ENCODE peak calls at places on chromosomes 1 and 21, in six cellular contexts. F is tibial nerve, E is stomach, L is IMR-90, N is esophagus squamous epithelium, U is A549. V is an unnamed sample.

GRCh38 chr1:189597083-189597482 is 880.6 kb downstream of the BRINP3 start:
- DNase-seq in F (no peak), E (peak; percentile 66), L (no peak), N (no peak), U (no peak), V (no peak)

GRCh38 chr1:222140206-222140605 is 398.3 kb upstream of the DUSP10 start:
- DNase-seq in F (no peak), E (no peak), L (no peak), N (no peak), U (no peak), V (no peak)

GRCh38 chr1:156999596-157000320 is 45.8 kb downstream of the ARHGEF11 start:
- DNase-seq in F (no peak), E (no peak), L (no peak), N (no peak), U (no peak), V (no peak)

GRCh38 chr1:52139817-52140540 is 1.9 kb upstream of the ZFYVE9 start:
- DNase-seq in F (no peak), E (no peak), L (peak; percentile 88), N (no peak), U (no peak), V (no peak)

GRCh38 chr1:110196917-110197782 is 13.0 kb upstream of the KCNC4 start:
- DNase-seq in F (no peak), E (peak; percentile 37), L (peak; percentile 41), N (no peak), U (peak; percentile 77), V (peak; percentile 44)

GRCh38 chr1:156055649-156056048 is 1.1 kb downstream of the LAMTOR2 start:
- DNase-seq in F (no peak), E (no peak), L (no peak), N (no peak), U (no peak), V (no peak)

GRCh38 chr21:15976807-15977206 is 247.0 kb downstream of the USP25 start:
- DNase-seq in F (no peak), E (no peak), L (no peak), N (no peak), U (no peak), V (no peak)

GRCh38 chr1:26145960-26146294 is 13.0 kb upstream of the FAM110D start:
- DNase-seq in F (no peak), E (no peak), L (no peak), N (no peak), U (no peak), V (no peak)

GRCh38 chr1:234997201-234998173 is 131.2 kb downstream of the TOMM20 start:
- DNase-seq in F (peak; percentile 98), E (peak; percentile 95), L (peak; percentile 99), N (peak; percentile 31), U (peak; percentile 98), V (peak; percentile 94)

GRCh38 chr1:156632355-156632754 is 9.6 kb upstream of the BCAN start:
- DNase-seq in F (no peak), E (no peak), L (no peak), N (no peak), U (no peak), V (no peak)

GRCh38 chr1:8602471-8603219 is 214.8 kb downstream of the RERE start:
- DNase-seq in F (no peak), E (no peak), L (no peak), N (no peak), U (no peak), V (no peak)

GRCh38 chr1:157753611-157754010 is 23.3 kb downstream of the FCRL2 start:
- DNase-seq in F (no peak), E (no peak), L (no peak), N (no peak), U (no peak), V (no peak)

GRCh38 chr1:35637401-35637809 is 3.9 kb downstream of the PSMB2 start:
- DNase-seq in F (no peak), E (no peak), L (peak; percentile 62), N (no peak), U (no peak), V (no peak)
- H3K4me1 ChIP-seq in F (peaks cover 37% of the 10 kb centered on the region), E (peaks cover 26% of the 10 kb centered on the region), L (no peaks in the 10 kb centered on the region), N (no peaks in the 10 kb centered on the region), U (peaks cover 24% of the 10 kb centered on the region), V (peaks cover 16% of the 10 kb centered on the region)

GRCh38 chr1:178944729-178945128 is 73.9 kb upstream of the ANGPTL1 start:
- DNase-seq in F (no peak), E (no peak), L (no peak), N (no peak), U (no peak), V (no peak)
- TF ChIP-seq POLR2A in F (no peak), E (no peak), L (no peak), N (no peak), U (no peak), V (no peak)

GRCh38 chr1:93662481-93663190 is 19.0 kb downstream of the BCAR3 start:
- DNase-seq in F (no peak), E (no peak), L (peak; percentile 38), N (no peak), U (no peak), V (no peak)

GRCh38 chr1:93658188-93658587 is 23.4 kb downstream of the BCAR3 start:
- DNase-seq in F (no peak), E (no peak), L (peak; percentile 41), N (no peak), U (no peak), V (no peak)

GRCh38 chr1:93663191-93663614 is 18.4 kb downstream of the BCAR3 start:
- DNase-seq in F (no peak), E (no peak), L (no peak), N (no peak), U (no peak), V (no peak)

GRCh38 chr1:93661829-93662474 is 19.7 kb downstream of the BCAR3 start:
- DNase-seq in F (no peak), E (no peak), L (peak; percentile 89), N (no peak), U (peak; percentile 35), V (no peak)

DNA sequence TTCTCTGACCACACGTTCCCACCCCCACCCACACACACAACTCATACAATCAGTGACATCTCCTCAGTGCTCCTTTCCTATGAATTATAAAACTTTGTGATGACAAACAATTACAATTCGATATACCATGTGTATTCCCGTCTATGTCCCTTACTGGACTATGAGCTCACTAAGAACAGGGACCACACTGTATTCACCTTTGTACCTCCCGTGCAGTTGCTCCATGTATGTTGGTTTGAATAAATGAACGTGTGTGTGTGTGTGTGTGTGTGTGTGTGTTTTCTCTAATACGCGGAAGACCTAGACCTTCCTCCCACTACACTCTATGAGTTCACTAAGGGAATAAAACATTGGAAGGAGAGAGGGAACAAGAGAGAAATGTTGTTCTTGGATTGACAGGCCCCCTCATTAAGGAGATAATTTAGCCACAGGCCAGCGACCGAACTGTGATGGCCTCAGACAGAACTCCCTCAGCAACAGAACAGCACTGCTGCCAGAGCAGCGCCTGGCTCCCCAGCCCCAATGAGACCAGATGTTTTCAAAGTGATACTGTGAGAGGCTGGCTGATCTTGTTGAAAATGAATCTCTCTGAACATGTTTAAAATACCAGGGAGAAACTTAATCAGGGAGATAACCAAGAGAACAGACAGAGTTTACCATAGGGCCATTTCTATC is 21.7 kb downstream of the BCAR3 start:
- DNase-seq in F (peak; percentile 22), E (no peak), L (peak; percentile 61), N (no peak), U (no peak), V (peak; percentile 70)
- H3K4me1 ChIP-seq in F (peaks cover 8% of the 10 kb centered on the region), E (no peaks in the 10 kb centered on the region), L (peaks cover 34% of the 10 kb centered on the region), N (peaks cover 7% of the 10 kb centered on the region), U (peaks cover 89% of the 10 kb centered on the region), V (peaks cover 49% of the 10 kb centered on the region)

GRCh38 chr21:41483973-41484372 is 24.0 kb downstream of the TMPRSS2 start:
- DNase-seq in F (no peak), E (no peak), L (no peak), N (no peak), U (no peak), V (no peak)
- TF ChIP-seq POLR2A in F (no peak), E (no peak), L (no peak), N (no peak), U (no peak), V (no peak)

DNA sequence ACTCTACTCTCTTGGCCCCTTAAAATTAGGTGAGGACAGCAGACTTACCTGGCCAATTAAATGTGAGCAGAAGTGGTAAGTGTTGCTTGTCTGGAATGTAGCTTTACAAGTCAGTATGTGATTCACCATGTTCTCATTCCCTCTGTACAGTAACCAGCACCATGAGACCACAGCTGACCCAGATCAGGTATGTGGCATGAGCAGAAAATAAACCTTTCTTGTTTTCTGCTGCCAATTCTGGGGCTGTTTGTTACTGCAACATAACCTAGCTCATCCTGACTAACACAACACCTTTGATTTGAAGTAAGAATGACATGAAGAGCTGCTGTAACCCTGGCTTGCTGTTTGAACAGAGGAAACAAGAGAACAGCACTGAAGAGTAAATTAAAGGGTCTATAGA is 24.9 kb downstream of the ITPKB start:
- DNase-seq in F (no peak), E (no peak), L (peak; percentile 55), N (no peak), U (no peak), V (no peak)
- H3K4me1 ChIP-seq in F (peaks cover 32% of the 10 kb centered on the region), E (peaks cover 25% of the 10 kb centered on the region), L (peaks cover 12% of the 10 kb centered on the region), N (peaks cover 16% of the 10 kb centered on the region), U (no peaks in the 10 kb centered on the region), V (peaks cover 10% of the 10 kb centered on the region)

GRCh38 chr1:6105763-6106162 is 60.1 kb downstream of the KCNAB2 start:
- DNase-seq in F (no peak), E (no peak), L (no peak), N (no peak), U (no peak), V (no peak)

GRCh38 chr1:6105218-6105679 is 59.6 kb downstream of the KCNAB2 start:
- DNase-seq in F (no peak), E (no peak), L (no peak), N (no peak), U (no peak), V (no peak)

GRCh38 chr1:6106977-6107376 is 61.3 kb downstream of the KCNAB2 start:
- DNase-seq in F (no peak), E (no peak), L (no peak), N (no peak), U (no peak), V (no peak)

GRCh38 chr1:6107409-6108356 is 62.0 kb downstream of the KCNAB2 start:
- DNase-seq in F (no peak), E (no peak), L (no peak), N (no peak), U (no peak), V (no peak)

GRCh38 chr1:6106321-6106731 is 60.6 kb downstream of the KCNAB2 start:
- DNase-seq in F (no peak), E (no peak), L (no peak), N (no peak), U (no peak), V (no peak)
- TF ChIP-seq POLR2A in F (no peak), E (no peak), L (no peak), N (no peak), U (no peak), V (no peak)